ENCODE peak calls at places on chromosomes 3 and 15, in five cellular contexts. U is suprapubic skin, D is WERI-Rb-1, R is ovary, A is fibroblast of lung. X is an unnamed sample. For H3K9me3, the result is how much of the 10 kb centered on the place peaks cover.

GRCh38 chr3:57757642-57758297 is 1.7 kb downstream of the SLMAP start:
- DNase-seq in D (no peak), R (no peak), A (peak), U (no peak), X (no peak)

GRCh38 chr3:188367741-188368140 is 213.8 kb downstream of the LPP start:
- DNase-seq in D (no peak), A (no peak), U (no peak), R (no peak), X (no peak)

GRCh38 chr3:136678981-136679380 is 73.2 kb downstream of the STAG1 start:
- DNase-seq in D (no peak), A (no peak), U (no peak), R (no peak), X (no peak)

GRCh38 chr3:33792167-33792892 is 6.1 kb upstream of the PDCD6IP start:
- DNase-seq in D (no peak), U (no peak), A (no peak), R (no peak), X (no peak)

GRCh38 chr15:28955160-28955502 is 69.4 kb downstream of the APBA2 start:
- DNase-seq in U (no peak), D (no peak), R (no peak), A (peak), X (no peak)

GRCh38 chr3:195269375-195270078 is 1.4 kb downstream of the XXYLT1 start:
- DNase-seq in A (no peak), U (no peak), R (no peak), D (no peak), X (no peak)

GRCh38 chr3:51966941-51967383 is 292 bp downstream of the PCBP4 start:
- DNase-seq in U (no peak), R (no peak), A (no peak), D (peak), X (no peak)

GRCh38 chr3:176855901-176856486 is 341.3 kb downstream of the TBL1XR1 start:
- DNase-seq in A (no peak), U (no peak), R (no peak), D (no peak), X (no peak)

GRCh38 chr3:64687781-64688515 is at the start of gene ADAMTS9:
- DNase-seq in U (peak), D (peak), R (peak), A (peak), X (no peak)

GRCh38 chr3:65391068-65391467 is 647.6 kb downstream of the MAGI1 start:
- DNase-seq in R (no peak), U (no peak), D (no peak), A (no peak), X (no peak)

GRCh38 chr3:120470870-120471269 is 20.1 kb upstream of the FSTL1 start:
- DNase-seq in A (no peak), R (no peak), D (no peak), U (no peak), X (no peak)

GRCh38 chr3:120680193-120680894 is 1.7 kb downstream of the HGD start:
- DNase-seq in R (no peak), U (no peak), D (no peak), A (no peak), X (no peak)

GRCh38 chr3:112582242-112582874 is 20.5 kb downstream of the SLC35A5 start:
- DNase-seq in U (no peak), R (peak), A (peak), D (peak), X (no peak)

GRCh38 chr15:88242586-88242985 is 14.0 kb downstream of the NTRK3 start:
- DNase-seq in D (no peak), U (no peak), A (no peak), R (no peak), X (no peak)

GRCh38 chr15:22891426-22892210 is 53.2 kb downstream of the NIPA2 start:
- DNase-seq in R (no peak), A (no peak), D (no peak), U (no peak), X (no peak)

GRCh38 chr3:11494131-11494916 is 149.4 kb downstream of the VGLL4 start:
- DNase-seq in U (no peak), R (no peak), D (no peak), A (no peak), X (no peak)

GRCh38 chr3:60017631-60018030 is 967.8 kb upstream of the CFAP20DC start:
- DNase-seq in D (no peak), U (no peak), A (peak), R (no peak), X (no peak)

GRCh38 chr15:65576669-65577068 is 34.3 kb downstream of the INTS14 start:
- DNase-seq in R (no peak), U (no peak), A (peak), D (no peak), X (no peak)

DNA sequence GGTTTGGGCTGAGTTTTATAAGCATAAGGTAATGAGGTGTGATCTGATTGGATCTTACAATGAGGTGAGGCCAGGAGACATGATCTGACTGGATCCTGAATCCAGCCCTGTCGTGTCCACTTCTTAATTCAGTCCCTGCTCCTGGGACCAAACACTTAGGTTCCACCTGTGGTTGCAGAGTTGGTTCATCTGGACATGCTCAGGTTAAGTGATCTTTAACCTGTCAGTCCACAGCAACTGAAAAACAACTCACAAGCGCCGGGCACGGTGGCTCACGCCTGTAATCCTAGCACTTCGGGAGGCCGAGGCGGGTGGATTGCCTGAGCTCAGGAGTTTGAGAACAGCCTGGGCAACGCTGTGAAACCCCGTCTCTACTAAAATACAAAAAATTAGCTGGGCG is 679.3 kb upstream of the ALCAM start:
- DNase-seq in D (no peak), A (no peak), R (no peak), U (no peak), X (no peak)
- H3K9me3 ChIP-seq in D (under half), A (under half), R (under half), U (under half), X (under half)

GRCh38 chr3:173876476-173876875 is 478.9 kb downstream of the NLGN1 start:
- DNase-seq in A (peak), R (no peak), D (no peak), U (no peak), X (no peak)
- TF ChIP-seq CTCF in A (no peak), R (no peak), D (no peak), U (no peak), X (peak)

DNA sequence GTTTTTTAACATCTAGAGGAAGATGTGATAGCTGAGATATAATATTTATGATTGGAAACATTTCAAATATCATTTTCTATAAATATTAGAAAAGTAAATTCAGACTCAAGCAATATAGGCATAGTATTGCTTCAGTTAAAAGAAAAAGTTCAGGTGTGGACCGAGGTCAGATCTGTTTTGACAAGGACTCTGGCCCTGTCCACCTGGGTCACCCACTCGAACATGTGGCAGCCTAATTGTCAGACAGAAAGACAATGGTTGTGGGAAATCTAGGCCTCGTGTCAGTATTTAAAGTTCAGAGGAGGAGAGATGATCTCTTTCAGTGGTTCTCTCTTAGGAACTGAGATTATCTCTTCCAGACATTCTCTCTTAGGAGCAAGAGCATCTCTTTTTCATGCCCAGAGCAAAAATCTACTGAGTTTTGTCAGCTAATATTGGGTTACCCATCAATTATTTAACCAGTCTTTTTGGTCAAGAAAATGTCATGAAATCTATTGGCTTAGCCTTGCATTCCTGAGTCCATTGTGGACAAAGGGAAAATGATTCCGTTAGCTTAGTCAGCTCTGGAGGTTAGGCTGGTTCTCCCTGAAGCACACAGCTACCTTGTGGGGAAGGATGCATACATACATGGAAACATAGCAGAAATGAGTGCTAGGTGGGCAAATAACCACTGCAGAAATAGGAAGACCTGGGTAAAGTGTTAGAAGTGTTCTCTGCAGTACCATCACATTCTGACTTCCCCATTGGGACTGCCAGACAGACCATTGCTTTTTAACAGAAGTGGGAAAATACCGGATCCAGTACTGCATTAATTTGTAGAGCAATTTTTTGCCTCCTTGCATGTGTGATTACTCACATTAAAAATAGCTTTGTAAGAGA is 343.3 kb downstream of the GRM7 start:
- DNase-seq in A (no peak), D (no peak), R (no peak), U (no peak), X (no peak)
- H3K9me3 ChIP-seq in A (under half), D (under half), R (under half), U (under half), X (under half)

GRCh38 chr3:170189396-170190256 is 8.1 kb upstream of the PHC3 start:
- DNase-seq in A (no peak), D (no peak), U (no peak), R (no peak), X (no peak)
- TF ChIP-seq CTCF in A (no peak), D (no peak), U (no peak), R (no peak), X (no peak)

GRCh38 chr3:54719914-54720313 is 207.9 kb downstream of the LRTM1 start:
- DNase-seq in D (no peak), A (no peak), U (no peak), R (no peak), X (no peak)
- H3K9me3 ChIP-seq in D (under half), A (under half), U (under half), R (under half), X (under half)

X was measured in thoracic aorta.